ENCODE peak calls at places on chromosomes 13 and 19, in four cellular contexts. I, A, C and S are unnamed samples.

GRCh38 chr13:101303512-101303911 is 112.8 kb downstream of the NALCN start:
- DNase-seq in I (no peak), A (no peak), C (no peak), S (no peak)

GRCh38 chr19:30671622-30672051 is 299.5 kb downstream of the ZNF536 start:
- DNase-seq in I (no peak), A (no peak), C (no peak), S (no peak)

GRCh38 chr19:50792246-50792851 is 2.1 kb downstream of the ACP4 start:
- DNase-seq in I (no peak), A (no peak), C (no peak), S (no peak)

GRCh38 chr19:4730740-4731171 is 7.1 kb upstream of the DPP9 start:
- DNase-seq in I (peak), A (peak), C (no peak), S (peak)

GRCh38 chr19:3458595-3459284 is 21.6 kb downstream of the SMIM24 start:
- DNase-seq in I (no peak), A (no peak), C (no peak), S (no peak)

GRCh38 chr13:40539954-40540706 is 126.3 kb downstream of the FOXO1 start:
- DNase-seq in I (peak), A (no peak), C (peak), S (no peak)

GRCh38 chr13:47826481-47826880 is 174.6 kb downstream of the SUCLA2 start:
- DNase-seq in I (no peak), A (no peak), C (no peak), S (no peak)

GRCh38 chr13:67100723-67101122 is 129.4 kb downstream of the PCDH9 start:
- DNase-seq in I (no peak), A (no peak), C (no peak), S (no peak)

GRCh38 chr19:11088508-11089253 is 582 bp upstream of the LDLR start:
- DNase-seq in I (no peak), A (peak), C (peak), S (no peak)

GRCh38 chr13:76637651-76638111 is 248.5 kb downstream of the KCTD12 start:
- DNase-seq in I (no peak), A (no peak), C (no peak), S (no peak)

GRCh38 chr19:8151499-8152035 is 2.2 kb upstream of the FBN3 start:
- DNase-seq in I (no peak), A (no peak), C (no peak), S (no peak)

GRCh38 chr19:31058676-31059075 is 290.6 kb downstream of the TSHZ3 start:
- DNase-seq in I (no peak), A (no peak), C (no peak), S (no peak)

GRCh38 chr19:46717716-46718143 is 816 bp upstream of the PRKD2 start:
- DNase-seq in I (no peak), A (no peak), C (no peak), S (no peak)

GRCh38 chr13:48446454-48446853 is 33.5 kb upstream of the LPAR6 start:
- DNase-seq in I (no peak), A (no peak), C (no peak), S (no peak)

GRCh38 chr19:6524326-6524725 is 6.5 kb upstream of the TNFSF9 start:
- DNase-seq in I (no peak), A (no peak), C (no peak), S (no peak)

GRCh38 chr19:50413531-50413930 is 5.2 kb upstream of the SPIB start:
- DNase-seq in I (no peak), A (no peak), C (no peak), S (no peak)

GRCh38 chr13:112487127-112487517 is 100.8 kb downstream of the TUBGCP3 start:
- DNase-seq in I (no peak), A (no peak), C (no peak), S (no peak)

GRCh38 chr13:43822969-43823368 is 36.2 kb upstream of the ENOX1 start:
- DNase-seq in I (no peak), A (no peak), C (no peak), S (no peak)

GRCh38 chr13:50676602-50677001 is 166.9 kb downstream of the DLEU7 start:
- DNase-seq in I (no peak), A (peak), C (no peak), S (no peak)

GRCh38 chr13:46598140-46598819 is 45.3 kb downstream of the LRCH1 start:
- DNase-seq in I (no peak), A (no peak), C (no peak), S (no peak)

GRCh38 chr13:53520132-53520531 is 491.5 kb downstream of the OLFM4 start:
- DNase-seq in I (no peak), A (no peak), C (no peak), S (no peak)

GRCh38 chr13:41842029-41842428 is 118.9 kb downstream of the VWA8 start:
- DNase-seq in I (no peak), A (no peak), C (no peak), S (no peak)

GRCh38 chr13:114078501-114079451 is 53.6 kb downstream of the RASA3 start:
- DNase-seq in I (no peak), A (no peak), C (no peak), S (peak)

GRCh38 chr19:45376045-45376724 is 5.8 kb upstream of the ERCC2 start:
- DNase-seq in I (peak), A (no peak), C (peak), S (peak)

GRCh38 chr19:43766755-43767043 is 11.9 kb upstream of the SMG9 start:
- DNase-seq in I (no peak), A (no peak), C (no peak), S (no peak)

GRCh38 chr13:101529419-101529818 is 76.9 kb downstream of the ITGBL1 start:
- DNase-seq in I (no peak), A (no peak), C (no peak), S (no peak)

GRCh38 chr19:42069619-42070293 is at the start of gene GRIK5:
- DNase-seq in I (no peak), A (no peak), C (no peak), S (peak)

GRCh38 chr19:42068756-42069571 is 1.0 kb downstream of the GRIK5 start:
- DNase-seq in I (no peak), A (no peak), C (no peak), S (peak)

GRCh38 chr19:42067315-42067888 is 2.6 kb downstream of the GRIK5 start:
- DNase-seq in I (no peak), A (no peak), C (no peak), S (no peak)

GRCh38 chr19:42066075-42066754 is 3.8 kb downstream of the GRIK5 start:
- DNase-seq in I (no peak), A (peak), C (no peak), S (peak)

DNA sequence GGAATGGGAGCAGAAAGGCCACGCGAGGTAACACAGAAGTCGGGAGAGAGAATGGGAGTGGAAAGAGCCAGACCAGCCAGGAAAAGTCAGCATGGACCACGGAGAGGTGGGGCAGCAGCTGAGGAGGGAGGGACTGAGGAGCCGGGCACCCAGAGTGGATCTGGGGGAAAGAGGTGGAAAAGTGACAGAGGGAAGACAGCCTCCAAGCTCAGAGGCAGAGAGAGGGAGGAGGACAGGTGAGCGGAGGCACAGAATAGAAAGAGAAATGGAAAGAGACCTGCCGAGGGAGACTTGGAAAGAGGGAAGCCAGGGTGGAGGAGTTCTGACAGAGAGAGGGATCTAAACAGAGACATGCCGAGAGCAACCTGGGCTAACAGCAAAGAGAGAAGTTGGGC is 1.6 kb downstream of the GRIK5 start:
- DNase-seq in I (no peak), A (no peak), C (no peak), S (no peak)
- TF ChIP-seq NR3C1 in I (no peak), A (no peak), C (no peak), S (no peak)

GRCh38 chr13:75550159-75550567 is 572 bp downstream of the UCHL3 start:
- DNase-seq in I (peak), A (peak), C (peak), S (no peak)
- TF ChIP-seq MAX in I (no peak), A (no peak), C (no peak), S (no peak)

GRCh38 chr13:98674968-98675528 is 77.4 kb downstream of the SLC15A1 start:
- DNase-seq in I (no peak), A (no peak), C (no peak), S (no peak)
- TF ChIP-seq NR3C1 in I (no peak), A (no peak), C (no peak), S (no peak)

GRCh38 chr13:109872864-109873263 is 86.5 kb upstream of the IRS2 start:
- DNase-seq in I (no peak), A (no peak), C (no peak), S (no peak)

GRCh38 chr13:109874921-109875454 is 88.6 kb upstream of the IRS2 start:
- DNase-seq in I (no peak), A (no peak), C (no peak), S (no peak)

GRCh38 chr13:109873351-109874123 is 87.2 kb upstream of the IRS2 start:
- DNase-seq in I (no peak), A (no peak), C (no peak), S (no peak)

GRCh38 chr13:109875746-109876145 is 89.4 kb upstream of the IRS2 start:
- DNase-seq in I (no peak), A (no peak), C (no peak), S (no peak)

GRCh38 chr13:109874444-109874920 is 88.1 kb upstream of the IRS2 start:
- DNase-seq in I (no peak), A (no peak), C (no peak), S (no peak)
- TF ChIP-seq MAX in I (no peak), A (no peak), C (no peak), S (no peak)

DNA sequence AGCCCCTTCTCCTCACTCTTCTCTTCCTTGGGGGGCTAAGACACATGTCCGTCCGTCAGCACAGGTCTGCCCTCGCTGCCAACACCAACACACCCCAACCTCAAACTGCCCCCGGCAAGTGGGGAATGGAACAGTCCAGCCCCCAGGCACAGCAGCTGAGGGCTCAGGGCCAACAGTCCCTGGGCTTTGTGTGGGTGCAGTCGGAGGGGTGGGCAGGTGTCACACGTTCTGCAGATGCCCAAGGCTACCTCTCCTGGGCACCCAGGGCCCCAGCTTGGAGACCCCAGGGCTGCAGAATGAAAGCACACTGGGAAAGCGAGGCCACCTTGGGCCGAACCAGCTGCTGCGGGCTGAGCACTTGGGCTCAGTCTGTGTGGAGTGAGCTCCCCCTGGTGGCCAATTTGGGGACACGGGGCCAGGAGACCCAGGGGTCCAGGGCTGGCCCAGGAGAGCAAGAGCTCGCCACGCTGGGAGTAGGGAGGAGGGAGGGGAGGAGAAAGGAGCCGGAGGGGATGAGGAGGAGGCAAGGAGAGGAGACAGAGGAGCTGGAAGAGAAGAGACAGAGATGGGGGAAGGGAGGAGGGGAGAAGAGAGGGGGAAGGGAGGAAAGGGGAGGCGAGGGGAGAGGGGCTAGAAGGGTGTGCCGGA is 14.0 kb upstream of the ATP8B3 start:
- DNase-seq in I (peak), A (peak), C (peak), S (peak)
- TF ChIP-seq NR3C1 in I (no peak), A (no peak), C (no peak), S (no peak)

GRCh38 chr13:24043590-24044350 is 116.8 kb upstream of the SPATA13 start:
- DNase-seq in I (no peak), A (no peak), C (no peak), S (no peak)
- TF ChIP-seq MAX in I (no peak), A (no peak), C (no peak), S (no peak)